ENCODE peak calls at places on chromosomes 2 and 18, in six cellular contexts. D is H1, Z is mesenchymal stem cell, R is neuronal stem cell, P is mesendoderm, I is H9. X is an unnamed sample.

GRCh38 chr2:207734264-207734635 is 22.8 kb downstream of the CCNYL1 start:
- DNase-seq in D (no peak), Z (peak; percentile 23), R (no peak), P (no peak), I (no peak), X (peak; percentile 61)

GRCh38 chr2:88190808-88191721 is 20.9 kb downstream of the THNSL2 start:
- DNase-seq in D (no peak), Z (peak; percentile 16), R (peak; percentile 76), P (peak; percentile 82), I (peak; percentile 82), X (peak; percentile 23)

GRCh38 chr2:227774011-227774624 is 28.4 kb downstream of the SCYGR8 start:
- DNase-seq in D (no peak), Z (no peak), R (no peak), P (peak; percentile 64), I (peak; percentile 65), X (no peak)

GRCh38 chr2:2466534-2466933 is 135.5 kb upstream of the MYT1L start:
- DNase-seq in D (no peak), Z (no peak), R (no peak), P (no peak), I (no peak), X (no peak)

GRCh38 chr2:203286532-203286931 is 41.7 kb upstream of the ABI2 start:
- DNase-seq in D (no peak), Z (no peak), R (no peak), P (no peak), I (no peak), X (no peak)

GRCh38 chr2:136118819-136119716 is 1.1 kb upstream of the CXCR4 start:
- DNase-seq in D (no peak), Z (peak; percentile 2), R (peak; percentile 23), P (peak; percentile 60), I (peak; percentile 60), X (no peak)

GRCh38 chr2:239411117-239411516 is 10.3 kb upstream of the HDAC4 start:
- DNase-seq in D (no peak), Z (no peak), R (no peak), P (no peak), I (no peak), X (no peak)

GRCh38 chr18:59286341-59286740 is 13.1 kb upstream of the RAX start:
- DNase-seq in D (no peak), Z (no peak), R (no peak), P (no peak), I (no peak), X (no peak)

DNA sequence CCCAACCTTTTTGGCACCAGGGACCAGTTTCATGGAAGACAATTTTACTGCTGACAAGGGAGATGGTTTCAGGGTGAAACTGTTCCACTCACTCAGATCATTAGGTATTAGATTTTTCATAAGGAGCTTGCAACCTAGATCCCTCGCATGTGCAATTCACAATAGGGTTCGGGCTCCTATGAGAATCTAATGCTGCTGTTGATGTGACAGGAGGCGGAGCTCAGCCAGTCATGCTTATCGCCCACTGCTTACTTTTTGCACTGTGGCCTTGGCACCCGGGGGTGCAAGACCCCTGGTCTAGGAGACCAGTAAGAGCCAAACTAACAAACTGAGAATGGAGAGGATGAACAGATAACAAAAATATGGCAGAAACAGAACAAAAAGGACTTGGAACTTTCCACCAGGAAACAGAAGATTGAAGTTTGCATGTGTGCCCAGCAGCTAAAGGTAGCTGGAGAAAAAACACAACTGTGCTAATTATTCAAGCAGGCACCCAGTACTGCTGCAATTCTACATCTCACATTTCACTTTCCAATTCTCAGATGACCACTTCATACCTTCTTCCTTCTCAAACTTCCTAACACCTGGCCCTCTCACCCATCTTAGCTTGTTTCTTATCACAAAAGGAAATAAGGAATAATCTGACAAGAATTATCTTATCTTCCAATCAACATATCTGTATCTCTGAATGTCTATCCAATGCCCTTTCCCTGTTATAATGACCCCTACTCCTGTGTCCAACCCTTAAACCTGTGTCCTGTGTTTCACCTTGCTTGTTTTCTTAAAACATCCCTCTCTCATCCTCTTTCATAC is 24.8 kb downstream of the SP3 start:
- DNase-seq in D (no peak), Z (no peak), R (no peak), P (peak; percentile 81), I (no peak), X (no peak)
- H3K4ac ChIP-seq in D (no peak overlapping the region), Z (no peak overlapping the region), R (no peak overlapping the region), P (no peak overlapping the region), I (no peak overlapping the region), X (no peak overlapping the region)

GRCh38 chr2:174039551-174040416 is 74.6 kb upstream of the SP3 start:
- DNase-seq in D (peak; percentile 77), Z (peak; percentile 97), R (peak; percentile 74), P (peak; percentile 97), I (peak; percentile 87), X (peak; percentile 97)
- H3K4ac ChIP-seq in D (peak overlapping the region; percentile 2), Z (peak overlapping the region; percentile 42), R (no peak overlapping the region), P (peak overlapping the region; percentile 74), I (no peak overlapping the region), X (peak overlapping the region; percentile 100)

GRCh38 chr2:37655442-37655841 is 16.0 kb downstream of the CDC42EP3 start:
- DNase-seq in D (no peak), Z (no peak), R (no peak), P (no peak), I (no peak), X (no peak)
- H3K4ac ChIP-seq in D (peak overlapping the region; percentile 16), Z (no peak overlapping the region), R (no peak overlapping the region), P (no peak overlapping the region), I (no peak overlapping the region), X (peak overlapping the region; percentile 12)

GRCh38 chr2:23503682-23504081 is 118.7 kb downstream of the KLHL29 start:
- DNase-seq in D (no peak), Z (no peak), R (no peak), P (no peak), I (no peak), X (no peak)

GRCh38 chr2:23505984-23506380 is 121.0 kb downstream of the KLHL29 start:
- DNase-seq in D (no peak), Z (no peak), R (no peak), P (no peak), I (no peak), X (peak; percentile 23)

GRCh38 chr2:23504591-23504990 is 119.6 kb downstream of the KLHL29 start:
- DNase-seq in D (no peak), Z (no peak), R (no peak), P (no peak), I (no peak), X (no peak)

GRCh38 chr2:23506460-23507266 is 121.7 kb downstream of the KLHL29 start:
- DNase-seq in D (no peak), Z (no peak), R (no peak), P (no peak), I (no peak), X (no peak)

DNA sequence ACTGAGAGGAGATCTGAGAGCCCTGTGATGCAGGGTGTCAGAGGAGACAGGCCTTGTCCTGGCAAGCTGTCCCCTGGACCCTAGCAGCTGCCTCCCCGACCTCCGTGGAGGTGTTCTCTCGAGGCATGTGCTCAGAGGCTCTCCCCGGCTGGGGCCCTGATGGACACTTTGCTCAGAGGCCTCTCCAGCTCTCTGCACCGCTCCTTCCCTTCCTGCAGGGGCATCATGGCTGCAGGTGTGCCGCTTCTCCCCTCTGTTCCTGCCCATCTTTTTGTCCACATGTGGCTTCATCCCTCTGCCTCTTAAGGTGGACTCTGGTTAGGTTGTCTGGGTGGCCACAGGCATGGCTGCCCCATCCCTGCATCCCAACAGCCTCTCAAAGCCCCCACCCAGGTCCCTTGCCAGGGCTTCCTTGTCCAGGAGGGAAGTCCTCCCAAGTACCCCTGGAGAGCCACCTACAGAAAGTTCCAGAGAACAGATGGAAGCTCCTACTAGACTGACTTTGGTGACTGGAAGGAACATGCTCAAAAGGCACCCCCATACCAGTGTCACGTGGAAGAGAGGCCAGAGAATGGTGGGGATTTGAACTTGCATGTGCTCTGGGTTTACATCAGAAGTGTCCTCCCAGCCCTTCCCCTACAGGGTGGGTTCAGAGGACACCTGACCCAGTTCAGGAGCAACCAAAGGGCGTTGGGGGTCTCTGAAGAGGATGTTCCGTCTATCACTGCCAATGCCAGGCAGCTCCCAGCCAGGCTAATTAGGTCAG is 120.4 kb downstream of the KLHL29 start:
- DNase-seq in D (no peak), Z (no peak), R (no peak), P (no peak), I (no peak), X (no peak)
- H3K4ac ChIP-seq in D (no peak overlapping the region), Z (no peak overlapping the region), R (no peak overlapping the region), P (no peak overlapping the region), I (no peak overlapping the region), X (no peak overlapping the region)

GRCh38 chr2:173803344-173803893 is 161.8 kb downstream of the SP3 start:
- DNase-seq in D (no peak), Z (no peak), R (no peak), P (peak; percentile 54), I (no peak), X (no peak)
- H3K4ac ChIP-seq in D (no peak overlapping the region), Z (no peak overlapping the region), R (no peak overlapping the region), P (no peak overlapping the region), I (no peak overlapping the region), X (no peak overlapping the region)

DNA sequence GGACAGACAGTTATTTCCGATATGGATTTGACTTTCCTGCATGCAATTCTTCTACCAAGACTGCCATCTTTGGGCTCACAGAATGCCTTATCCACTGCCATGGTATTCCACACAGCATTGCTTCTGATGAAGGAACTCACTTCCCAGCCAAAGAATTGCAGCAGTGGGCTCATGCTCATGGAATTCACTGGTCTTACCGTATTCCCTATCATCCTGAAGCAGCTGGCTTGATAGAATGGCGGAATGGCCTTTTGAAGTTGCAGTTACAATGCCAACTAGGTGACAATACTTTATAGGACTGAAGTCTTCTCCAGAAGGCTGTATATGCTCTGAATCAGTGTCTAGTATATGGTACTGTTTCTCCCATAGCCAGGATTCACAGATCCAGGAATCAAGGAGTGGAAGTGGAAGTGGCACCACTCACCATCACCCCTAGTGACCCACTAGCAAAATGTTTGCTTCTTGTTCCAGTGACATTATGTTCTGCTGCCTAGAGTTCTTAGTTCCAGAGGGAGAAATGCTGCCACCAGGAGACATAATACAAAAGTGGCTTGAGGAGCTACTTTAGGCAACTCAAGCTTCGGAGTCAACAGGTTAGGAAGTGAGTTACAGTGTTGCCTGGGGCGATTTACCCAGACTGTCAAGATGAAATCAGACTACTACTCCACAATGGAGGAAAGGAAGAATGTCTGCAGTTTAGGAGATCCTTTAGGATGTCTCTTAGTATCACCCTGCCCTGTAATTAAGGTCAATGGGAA is 23.8 kb upstream of the SMAD4 start:
- DNase-seq in D (no peak), Z (no peak), R (no peak), P (peak; percentile 90), I (no peak), X (no peak)
- H3K4ac ChIP-seq in D (no peak overlapping the region), Z (no peak overlapping the region), R (no peak overlapping the region), P (no peak overlapping the region), I (no peak overlapping the region), X (no peak overlapping the region)

DNA sequence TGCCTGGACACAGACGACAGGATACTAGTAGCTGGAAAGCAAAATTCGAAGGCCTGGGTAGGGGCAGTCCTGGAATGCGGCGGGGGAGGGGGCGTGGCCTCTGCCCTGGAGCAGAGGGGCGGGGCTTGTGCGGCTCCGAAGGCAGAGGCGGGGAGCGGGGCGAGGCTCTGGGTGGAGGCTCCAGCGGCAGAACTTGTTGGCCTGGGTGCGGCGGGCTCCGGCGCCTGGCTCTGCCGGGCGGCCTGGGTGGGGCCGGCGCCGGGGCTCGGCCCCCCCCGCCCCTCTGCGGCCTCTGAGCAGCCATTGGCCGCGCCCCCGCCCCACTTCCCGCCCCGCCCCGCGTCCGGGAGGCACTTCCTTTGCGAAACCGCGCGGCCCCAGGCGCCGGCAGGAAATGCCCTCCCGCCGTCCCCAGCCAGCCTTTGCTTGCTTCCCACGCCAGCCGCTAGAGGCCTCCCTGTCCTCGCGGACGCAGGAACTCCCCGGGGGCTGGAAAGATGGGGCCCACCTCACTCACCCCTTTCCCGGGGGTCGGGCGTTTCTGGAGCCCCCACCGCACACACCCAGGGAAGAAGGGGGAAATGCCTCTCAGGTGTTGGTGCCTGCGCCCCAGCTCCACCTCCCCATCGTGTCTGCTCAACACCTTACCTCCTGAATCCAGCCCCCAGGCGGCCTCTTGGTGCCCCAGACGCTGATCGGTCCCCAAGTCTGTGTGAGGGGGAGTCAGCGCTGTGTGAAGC is 6.7 kb downstream of the CTDSP1 start:
- DNase-seq in D (peak; percentile 85), Z (peak; percentile 94), R (peak; percentile 92), P (peak; percentile 98), I (peak; percentile 96), X (peak; percentile 89)
- H3K4ac ChIP-seq in D (peak overlapping the region; percentile 76), Z (peak overlapping the region; percentile 37), R (no peak overlapping the region), P (peak overlapping the region; percentile 60), I (no peak overlapping the region), X (peak overlapping the region; percentile 87)